ENCODE peak calls at places on chromosomes 6 and 20, in five cellular contexts. T is Right ventricle myocardium superior, M is WTC11, R is NCI-H1105, X is dorsolateral prefrontal cortex. G is an unnamed sample.
A peak's percentile ranks its signal among the peaks of the same experiment; 100 is the strongest.

GRCh38 chr20:43744121-43744520 is 17.3 kb upstream of the GTSF1L start:
- DNase-seq in X (no peak), R (no peak), M (no peak), T (no peak), G (no peak)

GRCh38 chr6:6024220-6024619 is 17.5 kb upstream of the NRN1 start:
- DNase-seq in M (no peak), R (no peak), X (no peak), T (no peak), G (no peak)

GRCh38 chr20:21534453-21534852 is 20.6 kb upstream of the NKX2-2 start:
- DNase-seq in M (no peak), T (no peak), X (no peak), R (peak; percentile 83), G (no peak)

GRCh38 chr6:5652738-5653137 is 354.0 kb downstream of the NRN1 start:
- DNase-seq in R (no peak), T (no peak), X (no peak), M (no peak), G (no peak)

GRCh38 chr6:159758031-159759001 is 3.5 kb upstream of the ACAT2 start:
- DNase-seq in R (no peak), T (no peak), M (no peak), X (no peak), G (no peak)

GRCh38 chr6:154229796-154230195 is 126.8 kb downstream of the IPCEF1 start:
- DNase-seq in R (no peak), M (no peak), T (no peak), X (no peak), G (no peak)

GRCh38 chr20:48301189-48301588 is 515.9 kb upstream of the SULF2 start:
- DNase-seq in X (no peak), T (no peak), M (no peak), R (no peak), G (no peak)

GRCh38 chr6:164528539-164528938 is 780.9 kb downstream of the C6orf118 start:
- DNase-seq in R (no peak), T (no peak), X (no peak), M (no peak), G (no peak)

GRCh38 chr6:18302561-18303439 is 38.5 kb upstream of the DEK start:
- DNase-seq in X (no peak), M (no peak), R (no peak), T (no peak), G (no peak)

GRCh38 chr6:130585587-130585986 is 219.8 kb downstream of the TMEM200A start:
- DNase-seq in T (no peak), X (no peak), R (no peak), M (no peak), G (no peak)

G was measured in left cardiac atrium.